ENCODE peak calls at places on chromosomes 6 and 20, in seven cellular contexts. One of them, this sample, is unnamed.

GRCh38 chr6:15893556-15894253 is 230.9 kb upstream of the DTNBP1 start:
- DNase-seq in SW 1271: no peak
- DNase-seq in activated T-cell treated with anti-CD3 and anti-CD28 coated beads for 48 hours: no peak
- DNase-seq in activated naive CD4-positive, alpha-beta T cell treated with anti-CD3 and anti-CD28 coated beads for 36 hours: no peak
- DNase-seq in activated CD4-positive, alpha-beta T cell treated with anti-CD3 and anti-CD28 coated beads, Interleukin-2, amount 50 U/mL, for 1 hour: no peak
- DNase-seq in OCI-LY7: peak
- DNase-seq in HFFc6: no peak
- DNase-seq in this sample: no peak

GRCh38 chr20:51955756-51956155 is 153.4 kb upstream of the SALL4 start:
- DNase-seq in SW 1271: no peak
- DNase-seq in activated T-cell treated with anti-CD3 and anti-CD28 coated beads for 48 hours: no peak
- DNase-seq in activated naive CD4-positive, alpha-beta T cell treated with anti-CD3 and anti-CD28 coated beads for 36 hours: no peak
- DNase-seq in activated CD4-positive, alpha-beta T cell treated with anti-CD3 and anti-CD28 coated beads, Interleukin-2, amount 50 U/mL, for 1 hour: no peak
- DNase-seq in OCI-LY7: no peak
- DNase-seq in HFFc6: peak
- DNase-seq in this sample: no peak

GRCh38 chr20:34595377-34596184 is 37.1 kb downstream of the MAP1LC3A start:
- DNase-seq in SW 1271: no peak
- DNase-seq in activated T-cell treated with anti-CD3 and anti-CD28 coated beads for 48 hours: no peak
- DNase-seq in activated naive CD4-positive, alpha-beta T cell treated with anti-CD3 and anti-CD28 coated beads for 36 hours: no peak
- DNase-seq in activated CD4-positive, alpha-beta T cell treated with anti-CD3 and anti-CD28 coated beads, Interleukin-2, amount 50 U/mL, for 1 hour: no peak
- DNase-seq in OCI-LY7: no peak
- DNase-seq in HFFc6: no peak
- DNase-seq in this sample: no peak

GRCh38 chr6:129177801-129178200 is 294.9 kb downstream of the LAMA2 start:
- DNase-seq in SW 1271: no peak
- DNase-seq in activated T-cell treated with anti-CD3 and anti-CD28 coated beads for 48 hours: no peak
- DNase-seq in activated naive CD4-positive, alpha-beta T cell treated with anti-CD3 and anti-CD28 coated beads for 36 hours: no peak
- DNase-seq in activated CD4-positive, alpha-beta T cell treated with anti-CD3 and anti-CD28 coated beads, Interleukin-2, amount 50 U/mL, for 1 hour: no peak
- DNase-seq in OCI-LY7: no peak
- DNase-seq in HFFc6: no peak
- DNase-seq in this sample: no peak

GRCh38 chr20:23420943-23421925 is at the start of gene NAPB:
- DNase-seq in SW 1271: peak
- DNase-seq in activated T-cell treated with anti-CD3 and anti-CD28 coated beads for 48 hours: peak
- DNase-seq in activated naive CD4-positive, alpha-beta T cell treated with anti-CD3 and anti-CD28 coated beads for 36 hours: peak
- DNase-seq in activated CD4-positive, alpha-beta T cell treated with anti-CD3 and anti-CD28 coated beads, Interleukin-2, amount 50 U/mL, for 1 hour: peak
- DNase-seq in OCI-LY7: peak
- DNase-seq in HFFc6: peak
- DNase-seq in this sample: peak

GRCh38 chr20:24698706-24699206 is 229.3 kb downstream of the SYNDIG1 start:
- DNase-seq in SW 1271: no peak
- DNase-seq in activated T-cell treated with anti-CD3 and anti-CD28 coated beads for 48 hours: no peak
- DNase-seq in activated naive CD4-positive, alpha-beta T cell treated with anti-CD3 and anti-CD28 coated beads for 36 hours: no peak
- DNase-seq in activated CD4-positive, alpha-beta T cell treated with anti-CD3 and anti-CD28 coated beads, Interleukin-2, amount 50 U/mL, for 1 hour: no peak
- DNase-seq in OCI-LY7: no peak
- DNase-seq in HFFc6: no peak
- DNase-seq in this sample: no peak

GRCh38 chr20:57108742-57109141 is 157.7 kb downstream of the BMP7 start:
- DNase-seq in SW 1271: no peak
- DNase-seq in activated T-cell treated with anti-CD3 and anti-CD28 coated beads for 48 hours: no peak
- DNase-seq in activated naive CD4-positive, alpha-beta T cell treated with anti-CD3 and anti-CD28 coated beads for 36 hours: no peak
- DNase-seq in activated CD4-positive, alpha-beta T cell treated with anti-CD3 and anti-CD28 coated beads, Interleukin-2, amount 50 U/mL, for 1 hour: no peak
- DNase-seq in OCI-LY7: no peak
- DNase-seq in HFFc6: no peak
- DNase-seq in this sample: no peak

GRCh38 chr20:10074513-10074912 is 39.7 kb downstream of the ANKEF1 start:
- DNase-seq in SW 1271: peak
- DNase-seq in activated T-cell treated with anti-CD3 and anti-CD28 coated beads for 48 hours: no peak
- DNase-seq in activated naive CD4-positive, alpha-beta T cell treated with anti-CD3 and anti-CD28 coated beads for 36 hours: no peak
- DNase-seq in activated CD4-positive, alpha-beta T cell treated with anti-CD3 and anti-CD28 coated beads, Interleukin-2, amount 50 U/mL, for 1 hour: no peak
- DNase-seq in OCI-LY7: no peak
- DNase-seq in HFFc6: peak
- DNase-seq in this sample: peak

GRCh38 chr6:1672379-1672778 is 62.7 kb downstream of the FOXC1 start:
- DNase-seq in SW 1271: no peak
- DNase-seq in activated T-cell treated with anti-CD3 and anti-CD28 coated beads for 48 hours: no peak
- DNase-seq in activated naive CD4-positive, alpha-beta T cell treated with anti-CD3 and anti-CD28 coated beads for 36 hours: no peak
- DNase-seq in activated CD4-positive, alpha-beta T cell treated with anti-CD3 and anti-CD28 coated beads, Interleukin-2, amount 50 U/mL, for 1 hour: no peak
- DNase-seq in OCI-LY7: no peak
- DNase-seq in HFFc6: no peak
- DNase-seq in this sample: no peak

GRCh38 chr6:163419413-163420314 is 5.1 kb downstream of the QKI start:
- DNase-seq in SW 1271: no peak
- DNase-seq in activated T-cell treated with anti-CD3 and anti-CD28 coated beads for 48 hours: no peak
- DNase-seq in activated naive CD4-positive, alpha-beta T cell treated with anti-CD3 and anti-CD28 coated beads for 36 hours: no peak
- DNase-seq in activated CD4-positive, alpha-beta T cell treated with anti-CD3 and anti-CD28 coated beads, Interleukin-2, amount 50 U/mL, for 1 hour: no peak
- DNase-seq in OCI-LY7: no peak
- DNase-seq in HFFc6: peak
- DNase-seq in this sample: no peak

GRCh38 chr6:122620902-122621301 is 10.7 kb downstream of the PKIB start:
- DNase-seq in SW 1271: no peak
- DNase-seq in activated T-cell treated with anti-CD3 and anti-CD28 coated beads for 48 hours: no peak
- DNase-seq in activated naive CD4-positive, alpha-beta T cell treated with anti-CD3 and anti-CD28 coated beads for 36 hours: no peak
- DNase-seq in activated CD4-positive, alpha-beta T cell treated with anti-CD3 and anti-CD28 coated beads, Interleukin-2, amount 50 U/mL, for 1 hour: no peak
- DNase-seq in OCI-LY7: no peak
- DNase-seq in HFFc6: no peak
- DNase-seq in this sample: peak

GRCh38 chr20:41001497-41001896 is 27.1 kb upstream of the TOP1 start:
- DNase-seq in SW 1271: no peak
- DNase-seq in activated T-cell treated with anti-CD3 and anti-CD28 coated beads for 48 hours: no peak
- DNase-seq in activated naive CD4-positive, alpha-beta T cell treated with anti-CD3 and anti-CD28 coated beads for 36 hours: no peak
- DNase-seq in activated CD4-positive, alpha-beta T cell treated with anti-CD3 and anti-CD28 coated beads, Interleukin-2, amount 50 U/mL, for 1 hour: no peak
- DNase-seq in OCI-LY7: no peak
- DNase-seq in HFFc6: no peak
- DNase-seq in this sample: no peak

GRCh38 chr20:7375905-7376304 is 564.4 kb downstream of the HAO1 start:
- DNase-seq in SW 1271: peak
- DNase-seq in activated T-cell treated with anti-CD3 and anti-CD28 coated beads for 48 hours: no peak
- DNase-seq in activated naive CD4-positive, alpha-beta T cell treated with anti-CD3 and anti-CD28 coated beads for 36 hours: no peak
- DNase-seq in activated CD4-positive, alpha-beta T cell treated with anti-CD3 and anti-CD28 coated beads, Interleukin-2, amount 50 U/mL, for 1 hour: no peak
- DNase-seq in OCI-LY7: peak
- DNase-seq in HFFc6: peak
- DNase-seq in this sample: peak

GRCh38 chr6:36419295-36419694 is 23.4 kb downstream of the PXT1 start:
- DNase-seq in SW 1271: no peak
- DNase-seq in activated T-cell treated with anti-CD3 and anti-CD28 coated beads for 48 hours: no peak
- DNase-seq in activated naive CD4-positive, alpha-beta T cell treated with anti-CD3 and anti-CD28 coated beads for 36 hours: no peak
- DNase-seq in activated CD4-positive, alpha-beta T cell treated with anti-CD3 and anti-CD28 coated beads, Interleukin-2, amount 50 U/mL, for 1 hour: no peak
- DNase-seq in OCI-LY7: no peak
- DNase-seq in HFFc6: no peak
- DNase-seq in this sample: no peak

GRCh38 chr20:19952392-19952791 is 64.8 kb upstream of the NAA20 start:
- DNase-seq in SW 1271: no peak
- DNase-seq in activated T-cell treated with anti-CD3 and anti-CD28 coated beads for 48 hours: no peak
- DNase-seq in activated naive CD4-positive, alpha-beta T cell treated with anti-CD3 and anti-CD28 coated beads for 36 hours: no peak
- DNase-seq in activated CD4-positive, alpha-beta T cell treated with anti-CD3 and anti-CD28 coated beads, Interleukin-2, amount 50 U/mL, for 1 hour: no peak
- DNase-seq in OCI-LY7: no peak
- DNase-seq in HFFc6: no peak
- DNase-seq in this sample: no peak

GRCh38 chr6:151044465-151045441 is 179.3 kb downstream of the MTHFD1L start:
- DNase-seq in SW 1271: no peak
- DNase-seq in activated T-cell treated with anti-CD3 and anti-CD28 coated beads for 48 hours: no peak
- DNase-seq in activated naive CD4-positive, alpha-beta T cell treated with anti-CD3 and anti-CD28 coated beads for 36 hours: no peak
- DNase-seq in activated CD4-positive, alpha-beta T cell treated with anti-CD3 and anti-CD28 coated beads, Interleukin-2, amount 50 U/mL, for 1 hour: no peak
- DNase-seq in OCI-LY7: no peak
- DNase-seq in HFFc6: peak
- DNase-seq in this sample: no peak

GRCh38 chr6:25155221-25155620 is 124.0 kb upstream of the CARMIL1 start:
- DNase-seq in SW 1271: no peak
- DNase-seq in activated T-cell treated with anti-CD3 and anti-CD28 coated beads for 48 hours: no peak
- DNase-seq in activated naive CD4-positive, alpha-beta T cell treated with anti-CD3 and anti-CD28 coated beads for 36 hours: no peak
- DNase-seq in activated CD4-positive, alpha-beta T cell treated with anti-CD3 and anti-CD28 coated beads, Interleukin-2, amount 50 U/mL, for 1 hour: no peak
- DNase-seq in OCI-LY7: peak
- DNase-seq in HFFc6: no peak
- DNase-seq in this sample: no peak

GRCh38 chr20:7503501-7503900 is 436.8 kb downstream of the HAO1 start:
- DNase-seq in SW 1271: no peak
- DNase-seq in activated T-cell treated with anti-CD3 and anti-CD28 coated beads for 48 hours: no peak
- DNase-seq in activated naive CD4-positive, alpha-beta T cell treated with anti-CD3 and anti-CD28 coated beads for 36 hours: no peak
- DNase-seq in activated CD4-positive, alpha-beta T cell treated with anti-CD3 and anti-CD28 coated beads, Interleukin-2, amount 50 U/mL, for 1 hour: no peak
- DNase-seq in OCI-LY7: no peak
- DNase-seq in HFFc6: no peak
- DNase-seq in this sample: no peak

GRCh38 chr6:159008656-159009288 is 8.8 kb upstream of the RSPH3 start:
- DNase-seq in SW 1271: peak
- DNase-seq in activated T-cell treated with anti-CD3 and anti-CD28 coated beads for 48 hours: no peak
- DNase-seq in activated naive CD4-positive, alpha-beta T cell treated with anti-CD3 and anti-CD28 coated beads for 36 hours: no peak
- DNase-seq in activated CD4-positive, alpha-beta T cell treated with anti-CD3 and anti-CD28 coated beads, Interleukin-2, amount 50 U/mL, for 1 hour: no peak
- DNase-seq in OCI-LY7: peak
- DNase-seq in HFFc6: peak
- DNase-seq in this sample: peak

GRCh38 chr6:95248501-95248900 is 328.8 kb upstream of the MANEA start:
- DNase-seq in SW 1271: no peak
- DNase-seq in activated T-cell treated with anti-CD3 and anti-CD28 coated beads for 48 hours: no peak
- DNase-seq in activated naive CD4-positive, alpha-beta T cell treated with anti-CD3 and anti-CD28 coated beads for 36 hours: no peak
- DNase-seq in activated CD4-positive, alpha-beta T cell treated with anti-CD3 and anti-CD28 coated beads, Interleukin-2, amount 50 U/mL, for 1 hour: no peak
- DNase-seq in OCI-LY7: no peak
- DNase-seq in HFFc6: no peak
- DNase-seq in this sample: no peak

GRCh38 chr6:151241853-151242252 is 2.1 kb downstream of the AKAP12 start:
- DNase-seq in SW 1271: no peak
- DNase-seq in activated T-cell treated with anti-CD3 and anti-CD28 coated beads for 48 hours: no peak
- DNase-seq in activated naive CD4-positive, alpha-beta T cell treated with anti-CD3 and anti-CD28 coated beads for 36 hours: no peak
- DNase-seq in activated CD4-positive, alpha-beta T cell treated with anti-CD3 and anti-CD28 coated beads, Interleukin-2, amount 50 U/mL, for 1 hour: no peak
- DNase-seq in OCI-LY7: no peak
- DNase-seq in HFFc6: no peak
- DNase-seq in this sample: no peak

GRCh38 chr20:25065625-25066338 is 7.8 kb upstream of the ACSS1 start:
- DNase-seq in SW 1271: peak
- DNase-seq in activated T-cell treated with anti-CD3 and anti-CD28 coated beads for 48 hours: no peak
- DNase-seq in activated naive CD4-positive, alpha-beta T cell treated with anti-CD3 and anti-CD28 coated beads for 36 hours: peak
- DNase-seq in activated CD4-positive, alpha-beta T cell treated with anti-CD3 and anti-CD28 coated beads, Interleukin-2, amount 50 U/mL, for 1 hour: peak
- DNase-seq in OCI-LY7: peak
- DNase-seq in HFFc6: peak
- DNase-seq in this sample: peak

GRCh38 chr6:129701721-129702455 is 8.1 kb downstream of the ARHGAP18 start:
- DNase-seq in SW 1271: peak
- DNase-seq in activated T-cell treated with anti-CD3 and anti-CD28 coated beads for 48 hours: no peak
- DNase-seq in activated naive CD4-positive, alpha-beta T cell treated with anti-CD3 and anti-CD28 coated beads for 36 hours: no peak
- DNase-seq in activated CD4-positive, alpha-beta T cell treated with anti-CD3 and anti-CD28 coated beads, Interleukin-2, amount 50 U/mL, for 1 hour: no peak
- DNase-seq in OCI-LY7: no peak
- DNase-seq in HFFc6: peak
- DNase-seq in this sample: no peak

GRCh38 chr6:137763861-137764260 is 103.2 kb upstream of the TNFAIP3 start:
- DNase-seq in SW 1271: no peak
- DNase-seq in activated T-cell treated with anti-CD3 and anti-CD28 coated beads for 48 hours: no peak
- DNase-seq in activated naive CD4-positive, alpha-beta T cell treated with anti-CD3 and anti-CD28 coated beads for 36 hours: no peak
- DNase-seq in activated CD4-positive, alpha-beta T cell treated with anti-CD3 and anti-CD28 coated beads, Interleukin-2, amount 50 U/mL, for 1 hour: no peak
- DNase-seq in OCI-LY7: no peak
- DNase-seq in HFFc6: no peak
- DNase-seq in this sample: no peak

GRCh38 chr6:33945931-33946330 is 142.1 kb upstream of the MLN start:
- DNase-seq in SW 1271: no peak
- DNase-seq in activated T-cell treated with anti-CD3 and anti-CD28 coated beads for 48 hours: no peak
- DNase-seq in activated naive CD4-positive, alpha-beta T cell treated with anti-CD3 and anti-CD28 coated beads for 36 hours: no peak
- DNase-seq in activated CD4-positive, alpha-beta T cell treated with anti-CD3 and anti-CD28 coated beads, Interleukin-2, amount 50 U/mL, for 1 hour: no peak
- DNase-seq in OCI-LY7: no peak
- DNase-seq in HFFc6: no peak
- DNase-seq in this sample: no peak

This sample was measured in LoVo.